ENCODE peak calls at places on chromosomes 2 and 18, in seven cellular contexts. C, U, P, M, B, V and N are unnamed samples.

GRCh38 chr18:41938445-41938844 is 16.6 kb upstream of the PIK3C3 start:
- DNase-seq in C (no peak), U (no peak), P (no peak), M (no peak), B (no peak), V (no peak), N (no peak)

GRCh38 chr18:57624988-57625387 is 3.4 kb upstream of the NARS1 start:
- DNase-seq in C (no peak), U (no peak), P (no peak), M (no peak), B (no peak), V (no peak), N (no peak)

GRCh38 chr2:203706403-203706802 is at the start of gene CD28:
- DNase-seq in C (no peak), U (peak), P (peak), M (peak), B (no peak), V (no peak), N (peak)

GRCh38 chr18:37553633-37554398 is 11.8 kb downstream of the CELF4 start:
- DNase-seq in C (no peak), U (no peak), P (no peak), M (no peak), B (no peak), V (no peak), N (no peak)

GRCh38 chr2:219595250-219595649 is 2.4 kb upstream of the STK11IP start:
- DNase-seq in C (no peak), U (no peak), P (no peak), M (no peak), B (no peak), V (no peak), N (no peak)

GRCh38 chr2:204072443-204073324 is 136.1 kb downstream of the ICOS start:
- DNase-seq in C (no peak), U (peak), P (no peak), M (peak), B (no peak), V (peak), N (peak)

GRCh38 chr18:23337599-23338444 is 115.3 kb upstream of the RIOK3 start:
- DNase-seq in C (no peak), U (no peak), P (no peak), M (no peak), B (no peak), V (no peak), N (no peak)

GRCh38 chr2:162449471-162449870 is 105.5 kb downstream of the GCA start:
- DNase-seq in C (no peak), U (no peak), P (no peak), M (no peak), B (no peak), V (no peak), N (no peak)

GRCh38 chr18:23232331-23232730 is 97.0 kb downstream of the CABLES1 start:
- DNase-seq in C (no peak), U (no peak), P (no peak), M (no peak), B (no peak), V (no peak), N (no peak)

GRCh38 chr2:232309592-232309991 is 69.0 kb upstream of the ALPP start:
- DNase-seq in C (no peak), U (peak), P (no peak), M (no peak), B (no peak), V (no peak), N (no peak)

GRCh38 chr2:240308111-240308651 is 127.3 kb upstream of the GPC1 start:
- DNase-seq in C (no peak), U (no peak), P (no peak), M (no peak), B (no peak), V (no peak), N (no peak)

GRCh38 chr18:61093967-61094366 is 239.3 kb upstream of the CDH20 start:
- DNase-seq in C (no peak), U (no peak), P (no peak), M (no peak), B (no peak), V (no peak), N (no peak)

GRCh38 chr2:16716051-16716450 is 50.4 kb upstream of the CYRIA start:
- DNase-seq in C (peak), U (no peak), P (no peak), M (no peak), B (no peak), V (no peak), N (no peak)

GRCh38 chr18:22613058-22613690 is 195.5 kb upstream of the CTAGE1 start:
- DNase-seq in C (no peak), U (no peak), P (no peak), M (no peak), B (no peak), V (no peak), N (no peak)

DNA sequence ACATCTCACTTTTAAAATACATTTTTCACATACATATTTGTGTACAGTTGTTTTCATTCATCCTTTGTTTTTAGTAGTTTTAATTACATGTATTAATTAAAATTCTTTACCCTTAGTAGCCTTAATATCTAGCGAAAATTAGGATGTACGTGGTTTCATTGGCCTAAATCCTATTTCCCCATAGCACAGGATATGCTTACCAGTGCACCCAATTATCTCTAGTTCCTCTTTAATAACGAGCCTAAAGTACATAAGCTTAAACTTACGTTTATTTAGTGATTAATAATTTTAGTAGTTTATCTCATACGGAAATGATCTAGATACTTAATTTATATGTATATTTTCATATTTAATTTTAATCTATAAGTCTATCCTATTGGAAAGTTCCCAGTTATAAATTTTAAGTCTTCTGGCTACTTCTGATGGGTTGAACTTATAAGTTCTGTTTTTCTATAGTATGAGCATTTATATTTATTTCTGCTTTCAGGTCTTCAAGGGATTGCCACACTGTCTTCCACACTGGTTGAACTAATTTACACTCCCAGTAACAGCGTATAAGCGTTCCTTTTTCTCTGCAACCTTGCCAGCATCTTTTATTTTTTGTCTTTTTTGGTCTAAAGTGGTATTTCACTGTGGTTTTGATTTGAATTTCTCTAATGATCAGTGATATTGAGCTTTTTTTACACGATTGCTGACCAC is 21.4 kb upstream of the RUFY4 start:
- DNase-seq in C (no peak), U (no peak), P (no peak), M (no peak), B (no peak), V (no peak), N (no peak)
- H3K4me3 ChIP-seq in C (no peak), U (no peak), P (no peak), M (no peak), B (no peak), V (no peak), N (no peak)

GRCh38 chr18:77251730-77252050 is 2.0 kb downstream of the GALR1 start:
- DNase-seq in C (no peak), U (no peak), P (no peak), M (no peak), B (no peak), V (no peak), N (no peak)

GRCh38 chr18:77250926-77251729 is 1.5 kb downstream of the GALR1 start:
- DNase-seq in C (no peak), U (no peak), P (no peak), M (no peak), B (no peak), V (no peak), N (no peak)

GRCh38 chr18:77255426-77256105 is 5.9 kb downstream of the GALR1 start:
- DNase-seq in C (no peak), U (no peak), P (no peak), M (no peak), B (no peak), V (no peak), N (no peak)

GRCh38 chr18:77250501-77250925 is 865 bp downstream of the GALR1 start:
- DNase-seq in C (no peak), U (no peak), P (no peak), M (no peak), B (no peak), V (no peak), N (no peak)

GRCh38 chr18:77254711-77255110 is 5.1 kb downstream of the GALR1 start:
- DNase-seq in C (no peak), U (no peak), P (no peak), M (no peak), B (no peak), V (no peak), N (no peak)
- H3K4me3 ChIP-seq in C (no peak), U (no peak), P (no peak), M (no peak), B (no peak), V (no peak), N (no peak)

GRCh38 chr2:54706622-54707021 is 16.8 kb upstream of the EML6 start:
- DNase-seq in C (no peak), U (no peak), P (no peak), M (no peak), B (no peak), V (no peak), N (no peak)

GRCh38 chr2:54712516-54712915 is 10.9 kb upstream of the EML6 start:
- DNase-seq in C (no peak), U (no peak), P (no peak), M (no peak), B (no peak), V (no peak), N (no peak)

GRCh38 chr2:54709341-54709809 is 14.1 kb upstream of the EML6 start:
- DNase-seq in C (no peak), U (no peak), P (no peak), M (no peak), B (no peak), V (no peak), N (no peak)

GRCh38 chr2:54710216-54710615 is 13.2 kb upstream of the EML6 start:
- DNase-seq in C (no peak), U (no peak), P (no peak), M (no peak), B (no peak), V (no peak), N (no peak)

DNA sequence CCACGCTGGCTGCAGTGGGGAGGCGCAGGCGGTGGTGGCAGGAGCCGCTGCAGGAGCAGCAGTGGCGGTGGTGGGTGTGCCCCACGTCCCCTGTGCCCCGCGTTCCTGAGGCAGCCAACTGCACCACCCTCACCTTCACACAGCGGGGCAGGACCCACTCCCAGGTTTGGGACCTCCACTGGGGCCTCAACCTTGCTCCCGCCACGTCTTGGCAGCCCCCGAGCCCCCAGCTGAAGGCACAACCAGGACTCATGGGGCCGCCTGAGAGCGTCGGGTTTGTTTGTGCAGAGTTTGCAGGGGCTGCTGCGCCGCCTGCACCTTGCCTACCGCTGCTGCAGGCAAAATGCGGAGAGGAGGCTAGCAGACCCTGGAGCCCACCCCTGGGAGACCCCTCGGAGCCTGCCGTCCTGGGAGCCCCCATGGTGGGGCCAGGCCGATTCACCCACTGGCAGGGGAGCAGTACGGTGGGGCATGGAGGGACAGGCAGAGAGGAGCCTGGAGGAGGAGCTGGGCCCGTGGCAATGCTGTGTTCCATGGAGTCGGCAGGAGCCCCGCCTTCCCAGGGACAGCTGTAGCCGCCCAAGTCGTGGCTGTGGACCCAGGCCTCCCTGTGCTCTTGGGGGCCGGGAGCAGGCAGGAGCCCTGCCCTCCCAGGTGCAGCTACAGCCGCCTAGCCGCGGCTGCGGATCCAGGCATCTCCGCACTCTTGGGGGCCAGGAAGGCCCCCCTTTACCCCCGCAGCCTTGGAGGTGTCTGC is 14.7 kb upstream of the EML6 start:
- DNase-seq in C (peak), U (peak), P (peak), M (no peak), B (no peak), V (no peak), N (no peak)
- H3K4me3 ChIP-seq in C (peak), U (no peak), P (peak), M (no peak), B (no peak), V (no peak), N (peak)

DNA sequence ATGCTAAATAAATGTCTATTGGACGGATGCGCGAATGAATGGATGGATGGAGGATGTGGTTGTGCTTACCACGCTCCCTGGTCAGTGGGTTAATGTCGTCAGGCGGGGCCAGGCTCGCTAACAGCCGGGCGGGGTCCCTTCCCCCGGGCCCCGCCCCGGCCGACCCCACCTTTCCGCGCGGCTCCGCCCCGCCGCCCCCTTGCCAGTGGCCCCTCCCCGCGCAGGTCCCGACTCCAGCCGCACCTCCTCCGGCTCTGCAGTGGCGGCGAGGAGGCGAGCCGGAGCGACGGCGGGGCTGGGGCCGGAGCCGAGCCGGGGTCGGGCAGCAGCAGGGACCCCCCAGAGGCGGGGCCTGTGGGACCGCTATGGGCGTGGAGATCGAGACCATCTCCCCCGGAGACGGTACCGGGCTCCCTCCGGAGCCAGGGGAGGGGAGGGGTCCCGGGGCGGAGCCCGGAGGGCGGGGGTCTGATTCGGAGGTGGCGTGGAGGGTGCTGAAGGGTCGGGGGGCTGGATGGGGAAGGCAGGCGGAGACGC is at the start of gene FKBP1B:
- DNase-seq in C (peak), U (peak), P (peak), M (peak), B (peak), V (no peak), N (peak)
- H3K4me3 ChIP-seq in C (peak), U (peak), P (peak), M (peak), B (peak), V (peak), N (peak)

DNA sequence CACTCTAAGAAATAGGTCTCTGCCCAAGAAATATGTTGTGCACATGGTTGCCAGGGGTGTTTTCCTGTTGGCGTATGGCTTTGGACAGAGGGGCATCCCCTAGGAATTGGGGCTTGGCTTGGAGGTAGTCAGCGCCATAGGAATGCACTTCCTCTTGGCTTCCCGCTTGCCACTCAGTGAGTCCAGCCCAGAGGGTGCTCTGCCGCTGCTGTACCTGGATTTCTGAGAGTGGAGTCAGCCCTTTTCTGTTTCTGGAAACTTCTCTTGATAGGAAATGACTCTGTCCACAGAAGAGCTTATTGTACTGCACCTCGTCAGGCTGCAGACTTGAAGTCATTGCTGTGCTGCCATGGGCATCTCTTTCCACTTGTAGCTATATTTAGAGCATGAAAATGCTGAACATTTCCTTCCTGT is 116.7 kb upstream of the MGAT5 start:
- DNase-seq in C (peak), U (no peak), P (no peak), M (no peak), B (peak), V (no peak), N (no peak)
- H3K4me3 ChIP-seq in C (peak), U (no peak), P (peak), M (no peak), B (no peak), V (no peak), N (no peak)

GRCh38 chr18:79763407-79763806 is 34.3 kb upstream of the KCNG2 start:
- DNase-seq in C (no peak), U (no peak), P (no peak), M (no peak), B (no peak), V (no peak), N (no peak)

GRCh38 chr18:79766308-79766707 is 31.4 kb upstream of the KCNG2 start:
- DNase-seq in C (peak), U (no peak), P (no peak), M (no peak), B (peak), V (no peak), N (no peak)

GRCh38 chr18:79764131-79764530 is 33.6 kb upstream of the KCNG2 start:
- DNase-seq in C (peak), U (no peak), P (no peak), M (no peak), B (peak), V (no peak), N (no peak)

GRCh38 chr18:79769698-79770500 is 27.8 kb upstream of the KCNG2 start:
- DNase-seq in C (peak), U (no peak), P (no peak), M (no peak), B (peak), V (no peak), N (no peak)

GRCh38 chr18:79765491-79766245 is 32.1 kb upstream of the KCNG2 start:
- DNase-seq in C (peak), U (no peak), P (no peak), M (no peak), B (peak), V (no peak), N (no peak)
- H3K4me3 ChIP-seq in C (no peak), U (no peak), P (no peak), M (no peak), B (no peak), V (no peak), N (no peak)

DNA sequence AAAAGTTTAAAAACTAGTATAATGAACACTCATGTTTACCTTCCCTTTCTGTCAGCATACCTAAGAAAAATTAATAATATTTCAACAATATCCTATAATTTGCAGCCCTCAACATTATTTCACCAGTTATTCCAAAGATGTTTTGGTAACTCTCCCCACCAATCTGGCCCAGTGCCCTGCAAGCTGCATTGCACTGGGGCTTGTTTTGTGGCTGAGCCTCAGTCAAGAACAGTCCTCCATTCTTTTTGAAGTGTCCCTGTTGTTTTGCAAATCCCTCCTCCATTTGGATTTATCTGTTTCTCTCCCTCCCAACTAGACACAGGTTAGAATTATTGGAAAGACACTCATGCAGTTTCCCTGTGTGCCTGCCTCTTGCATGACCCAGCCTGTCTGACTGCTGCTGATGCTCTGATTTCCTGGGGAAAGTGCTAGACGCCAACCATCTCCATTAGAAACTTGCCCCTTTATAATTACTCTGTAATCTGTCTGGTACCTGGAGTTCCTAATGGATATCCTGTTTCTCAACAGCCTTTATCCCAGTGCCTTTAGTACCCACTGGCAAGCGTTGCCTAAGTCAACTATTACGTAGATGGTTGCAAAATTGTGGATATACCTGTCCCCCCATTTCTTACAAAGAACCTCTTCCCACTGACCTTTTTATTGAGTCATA is 60.2 kb downstream of the EIF5B start:
- DNase-seq in C (no peak), U (no peak), P (no peak), M (no peak), B (no peak), V (no peak), N (no peak)
- H3K4me3 ChIP-seq in C (no peak), U (no peak), P (no peak), M (no peak), B (no peak), V (no peak), N (no peak)